ENCODE peak calls at places on chromosomes 16 and 17, in seven cellular contexts. N, D, P, E, R, C and H are unnamed samples. For H3K4me1, the result is how much of the 10 kb centered on the place peaks cover.

GRCh38 chr17:9865585-9865984 is 39.5 kb downstream of the RCVRN start:
- DNase-seq in R (no peak), E (no peak), N (no peak), P (no peak), D (no peak), C (no peak), H (no peak)

GRCh38 chr17:74554909-74555308 is 9.0 kb upstream of the CD300C start:
- DNase-seq in E (no peak), D (no peak), P (no peak), N (no peak), R (no peak), C (no peak), H (no peak)

GRCh38 chr17:82917656-82918345 is 78.0 kb upstream of the ZNF750 start:
- DNase-seq in R (no peak), P (no peak), N (peak), E (peak), C (peak), D (no peak), H (peak)

GRCh38 chr16:81636298-81636960 is 142.7 kb upstream of the PLCG2 start:
- DNase-seq in N (no peak), R (no peak), P (no peak), D (no peak), C (peak), E (no peak), H (no peak)

GRCh38 chr16:35305476-35305875 is 1846.1 kb downstream of the TP53TG3F start:
- DNase-seq in E (no peak), N (no peak), C (no peak), D (no peak), P (no peak), R (no peak), H (no peak)

GRCh38 chr17:20927586-20927985 is 115.2 kb downstream of the USP22 start:
- DNase-seq in C (no peak), P (no peak), E (no peak), D (no peak), N (no peak), R (no peak), H (no peak)

GRCh38 chr17:80414803-80415625 is at the start of gene ENDOV:
- DNase-seq in D (peak), N (peak), R (peak), P (peak), C (peak), E (peak), H (peak)

GRCh38 chr17:40314557-40314953 is 5.6 kb downstream of the RARA start:
- DNase-seq in P (no peak), C (no peak), E (peak), N (peak), R (no peak), D (peak), H (peak)

GRCh38 chr16:31008154-31008950 is 2.1 kb downstream of the STX1B start:
- DNase-seq in P (no peak), C (no peak), R (no peak), E (no peak), N (peak), D (no peak), H (no peak)

GRCh38 chr17:50986989-50987660 is 121.0 kb upstream of the TOB1 start:
- DNase-seq in D (no peak), N (peak), E (no peak), C (no peak), R (no peak), P (no peak), H (no peak)

GRCh38 chr17:57988301-57989010 is 402 bp upstream of the VEZF1 start:
- DNase-seq in N (peak), P (no peak), R (no peak), E (no peak), D (peak), C (peak), H (peak)

GRCh38 chr16:88505405-88506082 is 52.5 kb downstream of the ZFPM1 start:
- DNase-seq in E (peak), D (peak), C (no peak), P (no peak), N (no peak), R (no peak), H (peak)

GRCh38 chr17:72254808-72255449 is 134.1 kb downstream of the SOX9 start:
- DNase-seq in D (no peak), C (no peak), P (no peak), E (no peak), N (peak), R (no peak), H (no peak)

GRCh38 chr17:70780031-70780430 is 610.7 kb downstream of the KCNJ2 start:
- DNase-seq in C (no peak), N (peak), P (no peak), D (no peak), R (no peak), E (no peak), H (no peak)

GRCh38 chr17:81165246-81166032 is at the start of gene PVALEF:
- DNase-seq in P (no peak), C (no peak), E (peak), D (no peak), N (no peak), R (peak), H (peak)

GRCh38 chr16:78957328-78958100 is 643.0 kb downstream of the MAF start:
- DNase-seq in R (no peak), E (no peak), C (no peak), N (no peak), D (no peak), P (no peak), H (no peak)

GRCh38 chr17:10192500-10192899 is 5.9 kb downstream of the GAS7 start:
- DNase-seq in E (no peak), D (no peak), P (no peak), N (no peak), C (no peak), R (no peak), H (no peak)

GRCh38 chr16:21276090-21276489 is 2.0 kb downstream of the CRYM start:
- DNase-seq in D (no peak), R (no peak), E (no peak), N (no peak), P (no peak), C (no peak), H (no peak)

GRCh38 chr16:12340151-12340733 is 363.7 kb downstream of the SNX29 start:
- DNase-seq in D (peak), E (peak), P (no peak), N (peak), C (peak), R (no peak), H (peak)

GRCh38 chr16:8675183-8676159 is 1.1 kb downstream of the ABAT start:
- DNase-seq in E (peak), R (no peak), P (no peak), N (no peak), D (no peak), C (no peak), H (no peak)

GRCh38 chr17:49002331-49002730 is 5.1 kb downstream of the IGF2BP1 start:
- DNase-seq in C (no peak), E (no peak), N (no peak), D (no peak), R (no peak), P (no peak), H (no peak)
- H3K4me1 ChIP-seq in C (under half), E (half or more), N (under half), D (under half), R (under half), P (under half), H (half or more)

DNA sequence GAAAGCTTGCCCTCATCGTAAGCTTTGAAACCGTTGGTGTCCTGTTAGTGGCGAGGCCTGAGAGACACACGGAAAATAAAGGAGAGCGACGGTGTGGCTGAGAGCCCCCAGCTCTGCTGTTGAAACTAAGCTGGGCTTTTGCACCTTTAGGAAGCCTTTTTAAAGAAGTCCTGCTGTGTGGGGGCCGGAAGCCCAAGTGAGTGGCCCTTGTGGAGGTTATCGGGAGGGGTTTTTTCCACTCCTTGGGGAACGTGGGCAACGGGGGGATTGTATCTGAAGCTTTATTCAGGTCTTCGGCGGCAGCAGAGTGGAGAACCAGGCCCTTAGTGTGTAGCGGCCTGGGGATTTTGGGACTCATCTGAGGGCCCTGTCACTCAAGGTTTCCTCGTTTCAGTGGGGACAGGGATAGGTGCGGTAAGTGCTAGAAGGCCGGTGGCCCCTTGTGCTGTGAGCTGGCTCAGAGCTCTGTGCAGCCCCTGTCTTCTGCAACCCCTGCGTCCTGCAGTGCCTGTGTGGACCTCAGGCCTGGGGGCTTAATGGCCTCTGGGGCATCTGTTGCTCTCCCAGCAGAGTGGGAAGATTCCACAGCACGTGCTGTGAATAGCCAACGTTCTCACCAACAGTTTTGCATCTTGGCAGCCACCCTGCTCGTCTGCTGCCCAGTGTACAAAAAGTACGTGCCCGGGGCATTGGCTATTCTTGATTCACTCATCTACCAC is 4.7 kb downstream of the FOXC2 start:
- DNase-seq in P (no peak), N (no peak), D (no peak), E (no peak), R (no peak), C (no peak), H (no peak)
- TF ChIP-seq CEBPB in P (no peak), N (no peak), D (no peak), E (no peak), R (no peak), C (no peak), H (no peak)

DNA sequence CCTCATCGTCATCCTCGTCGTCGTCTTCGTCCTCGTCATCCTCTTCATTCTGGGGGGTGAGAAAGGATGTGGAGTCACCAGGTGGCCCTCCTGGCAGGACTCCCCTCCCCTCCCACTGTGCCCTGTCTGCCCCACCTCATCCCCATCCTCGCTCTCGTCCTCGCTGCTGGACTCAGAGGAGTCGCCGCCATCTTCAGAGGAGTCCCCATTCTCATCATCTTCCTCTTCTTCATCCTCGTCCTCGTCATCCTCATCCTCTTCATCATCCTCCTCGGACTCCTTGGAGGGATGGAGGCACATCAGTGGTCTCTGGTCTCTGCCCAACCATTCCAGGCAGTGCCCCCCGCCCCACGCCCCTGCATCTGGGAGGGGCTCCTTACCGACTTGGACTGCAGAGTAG is 7.6 kb upstream of the ATXN7L3 start:
- DNase-seq in E (no peak), C (no peak), D (no peak), P (no peak), R (no peak), N (no peak), H (no peak)
- H3K4me1 ChIP-seq in E (under half), C (half or more), D (under half), P (under half), R (under half), N (under half), H (under half)

DNA sequence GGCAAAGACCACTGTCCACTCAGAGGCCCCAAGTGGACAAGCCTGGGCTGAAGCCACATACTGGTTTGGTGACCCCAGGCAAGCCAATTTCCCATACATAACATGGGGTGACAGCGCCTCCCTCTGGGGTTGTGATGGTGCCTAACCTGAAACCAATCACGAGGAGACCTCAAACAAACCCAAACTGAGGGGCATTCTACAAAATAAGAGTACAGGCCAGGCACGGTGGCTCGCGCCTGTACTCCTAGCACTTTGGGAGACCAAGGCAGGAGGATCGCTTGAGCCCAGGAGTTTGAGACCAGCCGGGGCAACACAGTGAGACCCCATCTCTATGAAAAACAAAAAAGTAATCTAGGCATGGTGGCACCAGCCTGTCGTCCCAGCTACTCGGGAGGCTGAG is 3.6 kb downstream of the P2RX5 start:
- DNase-seq in D (no peak), P (no peak), E (no peak), C (peak), N (no peak), R (no peak), H (no peak)
- TF ChIP-seq CEBPB in D (no peak), P (no peak), E (no peak), C (no peak), N (no peak), R (no peak), H (no peak)